ENCODE peak calls at places on chromosomes 7 and 10, in four cellular contexts. One of them, this sample, is unnamed.

GRCh38 chr10:48555310-48556042 is 49.4 kb downstream of the ARHGAP22 start:
- DNase-seq in GM12878: no peak
- DNase-seq in K562: no peak
- DNase-seq in HepG2: no peak
- DNase-seq in this sample: no peak

GRCh38 chr7:37083311-37084096 is 359.2 kb upstream of the AOAH start:
- DNase-seq in GM12878: no peak
- DNase-seq in K562: no peak
- DNase-seq in HepG2: no peak
- DNase-seq in this sample: no peak

GRCh38 chr10:72006026-72006425 is 41.8 kb downstream of the CHST3 start:
- DNase-seq in GM12878: no peak
- DNase-seq in K562: no peak
- DNase-seq in HepG2: no peak
- DNase-seq in this sample: no peak

GRCh38 chr7:143240323-143241168 is 18.7 kb downstream of the TAS2R40 start:
- DNase-seq in GM12878: no peak
- DNase-seq in K562: peak; percentile 78
- DNase-seq in HepG2: peak; percentile 59
- DNase-seq in this sample: peak; percentile 70

GRCh38 chr10:131888186-131888604 is 12.6 kb upstream of the PPP2R2D start:
- DNase-seq in GM12878: no peak
- DNase-seq in K562: no peak
- DNase-seq in HepG2: no peak
- DNase-seq in this sample: no peak

GRCh38 chr10:131266936-131267813 is 44.3 kb downstream of the TCERG1L start:
- DNase-seq in GM12878: no peak
- DNase-seq in K562: no peak
- DNase-seq in HepG2: no peak
- DNase-seq in this sample: no peak

GRCh38 chr10:53886325-53887300 is 914.4 kb downstream of the PCDH15 start:
- DNase-seq in GM12878: no peak
- DNase-seq in K562: no peak
- DNase-seq in HepG2: peak; percentile 68
- DNase-seq in this sample: no peak

GRCh38 chr10:95560288-95561199 is 627 bp downstream of the SORBS1 start:
- DNase-seq in GM12878: no peak
- DNase-seq in K562: peak; percentile 28
- DNase-seq in HepG2: no peak
- DNase-seq in this sample: peak; percentile 65

GRCh38 chr10:122441961-122442360 is 12.5 kb upstream of the ARMS2 start:
- DNase-seq in GM12878: no peak
- DNase-seq in K562: no peak
- DNase-seq in HepG2: peak; percentile 16
- DNase-seq in this sample: no peak

GRCh38 chr7:87452279-87452678 is 23.2 kb downstream of the ABCB4 start:
- DNase-seq in GM12878: no peak
- DNase-seq in K562: no peak
- DNase-seq in HepG2: no peak
- DNase-seq in this sample: no peak

GRCh38 chr10:71131508-71132088 is 80.8 kb upstream of the UNC5B start:
- DNase-seq in GM12878: no peak
- DNase-seq in K562: no peak
- DNase-seq in HepG2: no peak
- DNase-seq in this sample: no peak

GRCh38 chr7:19754521-19755116 is 18.8 kb downstream of the TMEM196 start:
- DNase-seq in GM12878: peak; percentile 15
- DNase-seq in K562: peak; percentile 11
- DNase-seq in HepG2: peak; percentile 35
- DNase-seq in this sample: no peak

GRCh38 chr7:137074386-137075030 is 206.1 kb downstream of the CHRM2 start:
- DNase-seq in GM12878: no peak
- DNase-seq in K562: no peak
- DNase-seq in HepG2: no peak
- DNase-seq in this sample: no peak

GRCh38 chr10:72254891-72255568 is 18.7 kb upstream of the DDIT4 start:
- DNase-seq in GM12878: no peak
- DNase-seq in K562: peak; percentile 82
- DNase-seq in HepG2: no peak
- DNase-seq in this sample: peak; percentile 78

GRCh38 chr10:95796504-95796903 is 40.5 kb downstream of the ENTPD1 start:
- DNase-seq in GM12878: no peak
- DNase-seq in K562: no peak
- DNase-seq in HepG2: no peak
- DNase-seq in this sample: no peak

GRCh38 chr7:54664235-54665228 is 94.5 kb downstream of the SEC61G start:
- DNase-seq in GM12878: no peak
- DNase-seq in K562: peak; percentile 30
- DNase-seq in HepG2: peak; percentile 40
- DNase-seq in this sample: peak; percentile 81

GRCh38 chr10:51074238-51075028 is at the start of gene PRKG1:
- DNase-seq in GM12878: no peak
- DNase-seq in K562: no peak
- DNase-seq in HepG2: peak; percentile 5
- DNase-seq in this sample: peak; percentile 81

GRCh38 chr10:121459765-121460453 is 138.3 kb downstream of the FGFR2 start:
- DNase-seq in GM12878: no peak
- DNase-seq in K562: no peak
- DNase-seq in HepG2: no peak
- DNase-seq in this sample: peak; percentile 23

GRCh38 chr7:17520941-17521340 is 222.5 kb downstream of the AHR start:
- DNase-seq in GM12878: no peak
- DNase-seq in K562: no peak
- DNase-seq in HepG2: no peak
- DNase-seq in this sample: no peak

DNA sequence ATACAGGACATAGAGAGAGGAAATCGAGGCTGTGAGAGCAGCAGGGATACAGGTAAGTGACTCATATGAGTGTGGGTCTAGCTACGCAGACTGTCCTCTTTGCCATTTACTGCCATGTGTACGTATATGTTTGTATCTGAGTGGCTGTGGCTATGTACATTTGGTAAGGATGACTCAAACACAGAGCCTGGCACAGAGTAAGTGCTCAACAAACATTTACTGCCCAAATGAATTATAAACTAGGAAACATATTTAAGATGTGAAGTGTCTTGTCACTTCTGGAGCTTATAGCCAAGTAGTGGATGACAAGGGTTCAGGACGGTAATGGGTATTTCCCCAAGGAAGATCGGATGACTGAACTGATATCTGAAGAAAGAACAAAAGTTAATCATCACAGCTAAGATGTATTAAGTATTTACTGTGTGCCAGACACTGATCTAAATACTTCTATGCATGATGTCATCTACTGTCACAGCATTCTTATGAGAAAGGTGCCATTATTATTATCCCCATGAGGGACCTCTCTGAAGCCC is 6.1 kb downstream of the MRPL43 start:
- DNase-seq in GM12878: no peak
- DNase-seq in K562: no peak
- DNase-seq in HepG2: no peak
- DNase-seq in this sample: no peak
- TF ChIP-seq CBFB in GM12878: no peak
- TF ChIP-seq CBFB in K562: no peak
- TF ChIP-seq CBFB in HepG2: no peak
- TF ChIP-seq CBFB in this sample: no peak

GRCh38 chr10:23341004-23341403 is 3.6 kb downstream of the C10orf67 start:
- DNase-seq in GM12878: no peak
- DNase-seq in K562: no peak
- DNase-seq in HepG2: no peak
- DNase-seq in this sample: no peak

GRCh38 chr10:23337616-23338015 is 7.0 kb downstream of the C10orf67 start:
- DNase-seq in GM12878: no peak
- DNase-seq in K562: no peak
- DNase-seq in HepG2: no peak
- DNase-seq in this sample: no peak

GRCh38 chr10:23340346-23340745 is 4.3 kb downstream of the C10orf67 start:
- DNase-seq in GM12878: no peak
- DNase-seq in K562: no peak
- DNase-seq in HepG2: no peak
- DNase-seq in this sample: no peak

GRCh38 chr10:23338886-23339285 is 5.7 kb downstream of the C10orf67 start:
- DNase-seq in GM12878: no peak
- DNase-seq in K562: no peak
- DNase-seq in HepG2: no peak
- DNase-seq in this sample: no peak

DNA sequence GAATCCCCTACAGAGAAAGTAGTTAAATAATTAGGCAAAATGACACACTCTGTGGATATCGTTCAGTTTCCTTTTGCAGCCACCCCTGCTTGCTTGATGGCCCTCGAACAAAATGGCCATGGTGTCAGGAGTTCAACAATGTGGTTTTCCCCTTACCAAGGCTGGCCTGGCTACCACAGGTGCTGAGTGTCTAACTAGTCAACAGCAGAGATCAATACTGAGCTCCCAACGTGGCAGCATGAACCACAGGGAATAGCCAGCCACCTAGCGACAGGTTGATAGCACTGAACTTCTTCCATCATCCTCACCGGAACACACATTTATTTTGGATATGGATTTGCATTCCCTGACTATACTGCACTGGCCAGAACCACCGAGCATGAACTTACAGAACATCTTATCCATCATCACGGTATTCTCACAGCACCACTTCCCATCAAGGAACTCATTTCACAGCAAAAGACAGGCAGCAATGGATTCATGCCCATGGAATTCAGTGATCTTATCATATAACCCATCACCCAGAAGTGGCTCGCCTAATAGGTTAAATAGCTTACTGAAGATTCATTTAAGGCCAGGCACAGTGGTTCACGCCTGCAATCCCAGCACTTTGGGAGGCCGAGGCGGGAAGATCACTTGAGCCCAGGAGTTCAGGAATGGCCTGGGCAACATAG is 6.3 kb downstream of the C10orf67 start:
- DNase-seq in GM12878: no peak
- DNase-seq in K562: no peak
- DNase-seq in HepG2: peak; percentile 60
- DNase-seq in this sample: peak; percentile 20
- TF ChIP-seq CBFB in GM12878: no peak
- TF ChIP-seq CBFB in K562: no peak
- TF ChIP-seq CBFB in HepG2: no peak
- TF ChIP-seq CBFB in this sample: no peak

GRCh38 chr10:98536551-98536950 is 89.8 kb upstream of the HPS1 start:
- DNase-seq in GM12878: no peak
- DNase-seq in K562: no peak
- DNase-seq in HepG2: peak; percentile 7
- DNase-seq in this sample: no peak
- TF ChIP-seq CBFB in GM12878: no peak
- TF ChIP-seq CBFB in K562: no peak
- TF ChIP-seq CBFB in HepG2: no peak
- TF ChIP-seq CBFB in this sample: no peak

DNA sequence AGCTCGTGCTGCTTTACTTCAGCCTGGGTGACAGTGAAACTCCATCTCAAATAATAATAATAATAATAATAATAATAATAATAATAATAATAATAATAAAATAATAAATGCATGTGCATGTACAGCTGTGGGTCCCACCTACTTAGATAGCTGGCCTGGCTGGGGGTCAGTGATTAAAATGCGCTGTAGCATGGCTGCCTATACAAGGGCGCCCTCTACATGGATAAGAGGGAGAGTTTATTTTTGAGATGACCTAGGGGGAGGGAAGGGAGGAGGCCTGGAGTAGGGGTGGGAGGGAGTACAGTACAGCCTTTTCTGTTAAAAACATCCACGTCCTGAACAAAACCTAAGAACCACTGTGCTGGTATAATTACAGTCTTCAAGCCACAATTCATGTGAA is 146.4 kb downstream of the TMEM178B start:
- DNase-seq in GM12878: no peak
- DNase-seq in K562: peak; percentile 77
- DNase-seq in HepG2: peak; percentile 12
- DNase-seq in this sample: no peak
- TF ChIP-seq CBFB in GM12878: no peak
- TF ChIP-seq CBFB in K562: no peak
- TF ChIP-seq CBFB in HepG2: no peak
- TF ChIP-seq CBFB in this sample: no peak

GRCh38 chr7:90933041-90933440 is 331.2 kb upstream of the FZD1 start:
- DNase-seq in GM12878: no peak
- DNase-seq in K562: no peak
- DNase-seq in HepG2: no peak
- DNase-seq in this sample: no peak

GRCh38 chr7:90938371-90938770 is 325.9 kb upstream of the FZD1 start:
- DNase-seq in GM12878: no peak
- DNase-seq in K562: no peak
- DNase-seq in HepG2: no peak
- DNase-seq in this sample: no peak

GRCh38 chr7:90931996-90932912 is 332.0 kb upstream of the FZD1 start:
- DNase-seq in GM12878: peak; percentile 73
- DNase-seq in K562: no peak
- DNase-seq in HepG2: no peak
- DNase-seq in this sample: no peak

GRCh38 chr7:90933984-90934383 is 330.2 kb upstream of the FZD1 start:
- DNase-seq in GM12878: no peak
- DNase-seq in K562: no peak
- DNase-seq in HepG2: no peak
- DNase-seq in this sample: no peak
- TF ChIP-seq CBFB in GM12878: no peak
- TF ChIP-seq CBFB in K562: no peak
- TF ChIP-seq CBFB in HepG2: no peak
- TF ChIP-seq CBFB in this sample: no peak

DNA sequence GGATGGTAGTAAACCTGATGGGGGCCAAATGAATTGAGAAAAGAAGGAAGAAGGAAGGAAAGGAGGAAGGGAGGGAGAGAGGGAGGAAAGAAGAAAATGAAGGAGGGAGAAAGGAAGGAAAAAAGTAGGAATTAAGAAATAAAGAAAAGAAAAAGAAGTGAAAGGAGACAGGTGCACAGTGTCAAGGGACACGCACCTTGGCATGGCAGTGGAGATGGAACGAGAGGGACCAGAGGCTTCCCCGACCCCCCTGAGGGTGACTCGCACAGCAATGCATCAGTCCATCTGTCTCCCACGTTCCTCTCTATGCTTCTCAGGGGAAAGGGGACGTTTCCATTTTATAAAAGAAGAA is 199.6 kb downstream of the CXCL12 start:
- DNase-seq in GM12878: no peak
- DNase-seq in K562: no peak
- DNase-seq in HepG2: no peak
- DNase-seq in this sample: no peak
- TF ChIP-seq CBFB in GM12878: no peak
- TF ChIP-seq CBFB in K562: no peak
- TF ChIP-seq CBFB in HepG2: no peak
- TF ChIP-seq CBFB in this sample: no peak

GRCh38 chr10:28387141-28387540 is 84.3 kb upstream of the MPP7 start:
- DNase-seq in GM12878: no peak
- DNase-seq in K562: no peak
- DNase-seq in HepG2: no peak
- DNase-seq in this sample: no peak
- TF ChIP-seq CBFB in GM12878: no peak
- TF ChIP-seq CBFB in K562: no peak
- TF ChIP-seq CBFB in HepG2: no peak
- TF ChIP-seq CBFB in this sample: no peak